ENCODE peak calls at places on chromosomes 2 and 18, in four cellular contexts. Y is GM12878, J is WTC11, E is HepG2. V is an unnamed sample.

GRCh38 chr2:75729861-75730260 is 19.1 kb upstream of the GCFC2 start:
- DNase-seq in Y (no peak), J (no peak), E (peak), V (no peak)

GRCh38 chr18:78875268-78875997 is 104.2 kb upstream of the SALL3 start:
- DNase-seq in Y (no peak), J (peak), E (peak), V (peak)

GRCh38 chr2:17558053-17558452 is 17.6 kb downstream of the VSNL1 start:
- DNase-seq in Y (no peak), J (no peak), E (no peak), V (no peak)

GRCh38 chr18:63082661-63083531 is 236.7 kb downstream of the BCL2 start:
- DNase-seq in Y (no peak), J (no peak), E (no peak), V (no peak)

GRCh38 chr2:63665806-63666205 is 77.0 kb downstream of the MDH1 start:
- DNase-seq in Y (no peak), J (no peak), E (no peak), V (no peak)

GRCh38 chr2:72757177-72757775 is 68.6 kb downstream of the EXOC6B start:
- DNase-seq in Y (no peak), J (no peak), E (peak), V (peak)

GRCh38 chr18:23704806-23705205 is 15.6 kb downstream of the LAMA3 start:
- DNase-seq in Y (no peak), J (no peak), E (no peak), V (no peak)

GRCh38 chr2:75560768-75561565 is at the start of gene EVA1A:
- DNase-seq in Y (no peak), J (peak), E (peak), V (no peak)

GRCh38 chr2:45275806-45276205 is 266.6 kb upstream of the SIX2 start:
- DNase-seq in Y (no peak), J (no peak), E (no peak), V (no peak)

GRCh38 chr2:23419171-23420090 is 34.5 kb downstream of the KLHL29 start:
- DNase-seq in Y (no peak), J (no peak), E (no peak), V (no peak)

GRCh38 chr2:9488583-9489547 is 14.5 kb downstream of the IAH1 start:
- DNase-seq in Y (no peak), J (no peak), E (no peak), V (no peak)

GRCh38 chr2:232744963-232745362 is 31.4 kb downstream of the KCNJ13 start:
- DNase-seq in Y (no peak), J (no peak), E (no peak), V (no peak)

GRCh38 chr2:127226520-127227263 is 6.6 kb upstream of the CYP27C1 start:
- DNase-seq in Y (peak), J (no peak), E (peak), V (peak)

GRCh38 chr2:224260605-224261004 is 141.3 kb downstream of the FAM124B start:
- DNase-seq in Y (no peak), J (no peak), E (no peak), V (no peak)

GRCh38 chr2:12918841-12919445 is 202.2 kb downstream of the TRIB2 start:
- DNase-seq in Y (no peak), J (no peak), E (no peak), V (no peak)

GRCh38 chr2:208984376-208985100 is 439.3 kb upstream of the MAP2 start:
- DNase-seq in Y (no peak), J (no peak), E (no peak), V (no peak)

GRCh38 chr2:70960833-70961647 is 17.4 kb upstream of the ANKRD53 start:
- DNase-seq in Y (no peak), J (no peak), E (no peak), V (peak)

GRCh38 chr2:240554767-240555493 is 2.9 kb downstream of the ANKMY1 start:
- DNase-seq in Y (no peak), J (no peak), E (no peak), V (no peak)

GRCh38 chr18:23701544-23702064 is 12.4 kb downstream of the LAMA3 start:
- DNase-seq in Y (no peak), J (no peak), E (no peak), V (no peak)

GRCh38 chr2:119436993-119437772 is 5.5 kb downstream of the TMEM37 start:
- DNase-seq in Y (no peak), J (no peak), E (no peak), V (no peak)

GRCh38 chr2:39127973-39128372 is 7.1 kb upstream of the SOS1 start:
- DNase-seq in Y (peak), J (no peak), E (no peak), V (no peak)

GRCh38 chr18:75280427-75281280 is 70.1 kb downstream of the TSHZ1 start:
- DNase-seq in Y (no peak), J (no peak), E (no peak), V (no peak)

GRCh38 chr2:17331636-17332035 is 186.6 kb downstream of the RAD51AP2 start:
- DNase-seq in Y (no peak), J (no peak), E (no peak), V (no peak)

GRCh38 chr2:151771599-151772358 is 37.5 kb upstream of the NEB start:
- DNase-seq in Y (peak), J (no peak), E (no peak), V (no peak)

GRCh38 chr2:62653582-62654422 is 51.7 kb upstream of the EHBP1 start:
- DNase-seq in Y (no peak), J (no peak), E (peak), V (no peak)

GRCh38 chr18:63319383-63320040 is at the start of gene BCL2:
- DNase-seq in Y (no peak), J (peak), E (no peak), V (no peak)

GRCh38 chr2:81436256-81436655 is 1131.7 kb upstream of the LRRTM1 start:
- DNase-seq in Y (no peak), J (no peak), E (peak), V (no peak)

GRCh38 chr2:159270744-159271379 is 15.6 kb downstream of the WDSUB1 start:
- DNase-seq in Y (no peak), J (no peak), E (no peak), V (no peak)

GRCh38 chr18:61955644-61956043 is 62.8 kb upstream of the RNF152 start:
- DNase-seq in Y (peak), J (no peak), E (no peak), V (no peak)

GRCh38 chr18:37611623-37612279 is 46.2 kb upstream of the CELF4 start:
- DNase-seq in Y (no peak), J (no peak), E (no peak), V (no peak)

GRCh38 chr2:126599062-126599461 is 56.9 kb upstream of the GYPC start:
- DNase-seq in Y (no peak), J (no peak), E (no peak), V (no peak)

GRCh38 chr2:10860476-10861325 is 48.1 kb upstream of the PDIA6 start:
- DNase-seq in Y (no peak), J (no peak), E (no peak), V (no peak)

GRCh38 chr2:230794472-230794871 is 70.3 kb upstream of the ITM2C start:
- DNase-seq in Y (no peak), J (peak), E (no peak), V (no peak)

GRCh38 chr2:198776616-198777406 is 680.9 kb downstream of the SATB2 start:
- DNase-seq in Y (no peak), J (no peak), E (no peak), V (no peak)

GRCh38 chr2:48357351-48357750 is 172.6 kb upstream of the STON1 start:
- DNase-seq in Y (no peak), J (no peak), E (no peak), V (no peak)

GRCh38 chr2:48358982-48359381 is 171.0 kb upstream of the STON1 start:
- DNase-seq in Y (no peak), J (no peak), E (no peak), V (no peak)

GRCh38 chr2:48356701-48357322 is 173.1 kb upstream of the STON1 start:
- DNase-seq in Y (no peak), J (no peak), E (no peak), V (peak)

DNA sequence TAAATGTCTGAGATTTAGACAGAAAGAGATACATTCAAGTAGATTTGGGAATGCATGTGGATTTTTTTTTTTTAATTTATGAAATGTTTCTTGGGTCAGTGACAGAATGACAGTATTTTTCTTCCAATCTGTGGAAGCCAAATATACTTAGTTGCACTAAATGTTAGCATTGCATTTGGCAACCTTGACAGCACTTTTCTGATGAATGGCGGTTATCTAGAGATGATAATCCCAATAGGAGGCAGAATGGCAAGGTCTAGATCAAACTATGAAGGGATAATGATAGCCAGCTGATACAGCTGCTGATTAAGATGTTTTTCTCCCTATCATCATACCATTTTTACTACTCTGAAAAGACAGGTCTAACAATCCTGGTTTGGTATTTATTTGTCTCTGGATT is 174.5 kb upstream of the STON1 start:
- DNase-seq in Y (no peak), J (no peak), E (no peak), V (no peak)
- TF ChIP-seq NR2C2 in Y (no peak), J (no peak), E (no peak), V (no peak)

DNA sequence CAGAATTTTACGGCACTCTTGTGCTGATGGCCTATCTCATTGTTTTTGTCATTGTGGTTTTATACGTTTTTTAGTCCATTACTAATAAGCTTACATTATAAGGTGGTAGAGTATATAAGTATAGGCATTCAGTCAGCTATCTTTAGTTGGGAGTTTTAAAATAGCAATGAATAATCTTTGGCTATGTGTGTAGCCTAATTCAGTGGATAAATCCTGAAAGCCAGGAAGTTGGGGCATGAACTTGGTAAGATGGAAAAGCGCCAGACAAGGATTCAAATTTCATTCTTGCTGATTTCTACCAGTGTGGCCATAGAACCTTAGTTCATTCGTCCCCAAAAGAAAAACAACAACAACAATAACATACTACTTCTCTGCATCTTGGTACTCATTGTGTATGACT is 31.2 kb downstream of the EPC2 start:
- DNase-seq in Y (no peak), J (no peak), E (no peak), V (no peak)
- TF ChIP-seq NR2C2 in Y (no peak), J (no peak), E (no peak), V (no peak)

GRCh38 chr18:13570216-13570615 is 156.1 kb downstream of the FAM210A start:
- DNase-seq in Y (no peak), J (no peak), E (no peak), V (no peak)

GRCh38 chr18:13566941-13567762 is 159.2 kb downstream of the FAM210A start:
- DNase-seq in Y (peak), J (no peak), E (no peak), V (no peak)

GRCh38 chr18:13570856-13571495 is 155.4 kb downstream of the FAM210A start:
- DNase-seq in Y (no peak), J (no peak), E (no peak), V (no peak)

GRCh38 chr18:13572148-13572547 is 154.2 kb downstream of the FAM210A start:
- DNase-seq in Y (no peak), J (no peak), E (no peak), V (no peak)

GRCh38 chr18:13568443-13569392 is 157.6 kb downstream of the FAM210A start:
- DNase-seq in Y (peak), J (no peak), E (peak), V (no peak)
- TF ChIP-seq NR2C2 in Y (no peak), J (no peak), E (no peak), V (no peak)

GRCh38 chr18:26862084-26862483 is 3.4 kb downstream of the AQP4 start:
- DNase-seq in Y (no peak), J (no peak), E (no peak), V (no peak)

GRCh38 chr18:26865557-26865956 is at the start of gene AQP4:
- DNase-seq in Y (no peak), J (no peak), E (no peak), V (no peak)

GRCh38 chr18:26864658-26865057 is 849 bp downstream of the AQP4 start:
- DNase-seq in Y (no peak), J (no peak), E (no peak), V (no peak)

GRCh38 chr18:26863921-26864497 is 1.5 kb downstream of the AQP4 start:
- DNase-seq in Y (no peak), J (no peak), E (no peak), V (no peak)

GRCh38 chr18:26863122-26863879 is 2.2 kb downstream of the AQP4 start:
- DNase-seq in Y (no peak), J (peak), E (no peak), V (no peak)
- TF ChIP-seq NR2C2 in Y (no peak), J (no peak), E (no peak), V (no peak)

GRCh38 chr18:77103181-77103875 is 29.3 kb downstream of the MBP start:
- DNase-seq in Y (no peak), J (no peak), E (no peak), V (no peak)
- TF ChIP-seq NR2C2 in Y (no peak), J (no peak), E (no peak), V (no peak)

DNA sequence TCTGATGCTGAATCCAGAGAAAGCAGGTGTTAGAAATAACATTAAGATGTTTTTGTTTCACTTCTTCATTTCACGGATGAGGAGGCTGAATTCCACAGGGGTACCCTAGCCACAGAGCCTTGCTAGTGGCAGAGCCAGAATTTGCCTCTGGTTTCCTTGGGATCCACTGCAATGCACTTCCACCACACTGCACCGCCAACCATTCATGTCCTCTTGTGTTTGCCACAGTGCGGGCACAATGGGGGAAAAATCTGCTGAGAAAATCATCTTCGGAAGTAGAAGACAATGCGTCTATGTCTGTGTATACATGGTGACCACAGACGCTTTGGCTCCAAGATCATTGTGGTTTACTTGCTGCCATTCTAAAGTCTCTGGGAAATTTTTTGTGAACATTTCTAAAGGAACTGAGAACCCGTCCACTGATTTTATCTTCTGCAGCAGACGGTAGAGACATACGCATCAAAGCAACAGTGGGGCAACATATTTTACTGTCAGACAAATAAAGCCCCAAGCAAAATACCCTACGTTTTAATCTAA is 14.9 kb downstream of the ICOS start:
- DNase-seq in Y (peak), J (no peak), E (no peak), V (no peak)
- TF ChIP-seq NR2C2 in Y (no peak), J (no peak), E (no peak), V (no peak)

GRCh38 chr2:124147552-124147951 is 122.5 kb downstream of the CNTNAP5 start:
- DNase-seq in Y (no peak), J (no peak), E (no peak), V (no peak)

GRCh38 chr2:124149571-124149970 is 124.5 kb downstream of the CNTNAP5 start:
- DNase-seq in Y (no peak), J (no peak), E (no peak), V (no peak)

DNA sequence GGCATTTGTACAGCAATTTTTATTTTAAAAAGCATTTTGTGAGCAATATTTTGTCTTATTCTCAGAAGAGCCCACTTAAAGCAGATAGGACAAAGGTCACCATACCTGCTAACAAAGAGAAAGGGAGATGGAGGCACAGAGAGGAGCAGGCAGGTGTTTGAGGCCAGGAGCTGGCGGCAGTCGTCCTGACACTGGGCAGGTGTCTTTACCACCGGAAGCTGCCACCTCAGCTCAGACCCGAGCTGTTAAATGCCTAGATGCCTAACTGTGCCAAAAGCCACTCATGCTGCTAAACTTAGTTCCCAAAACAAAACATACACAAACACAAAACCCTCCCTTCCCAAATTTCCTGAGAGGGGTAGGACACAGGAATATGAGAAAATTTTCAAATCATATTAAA is 120.9 kb downstream of the CNTNAP5 start:
- DNase-seq in Y (no peak), J (no peak), E (no peak), V (no peak)
- TF ChIP-seq NR2C2 in Y (no peak), J (no peak), E (no peak), V (no peak)

DNA sequence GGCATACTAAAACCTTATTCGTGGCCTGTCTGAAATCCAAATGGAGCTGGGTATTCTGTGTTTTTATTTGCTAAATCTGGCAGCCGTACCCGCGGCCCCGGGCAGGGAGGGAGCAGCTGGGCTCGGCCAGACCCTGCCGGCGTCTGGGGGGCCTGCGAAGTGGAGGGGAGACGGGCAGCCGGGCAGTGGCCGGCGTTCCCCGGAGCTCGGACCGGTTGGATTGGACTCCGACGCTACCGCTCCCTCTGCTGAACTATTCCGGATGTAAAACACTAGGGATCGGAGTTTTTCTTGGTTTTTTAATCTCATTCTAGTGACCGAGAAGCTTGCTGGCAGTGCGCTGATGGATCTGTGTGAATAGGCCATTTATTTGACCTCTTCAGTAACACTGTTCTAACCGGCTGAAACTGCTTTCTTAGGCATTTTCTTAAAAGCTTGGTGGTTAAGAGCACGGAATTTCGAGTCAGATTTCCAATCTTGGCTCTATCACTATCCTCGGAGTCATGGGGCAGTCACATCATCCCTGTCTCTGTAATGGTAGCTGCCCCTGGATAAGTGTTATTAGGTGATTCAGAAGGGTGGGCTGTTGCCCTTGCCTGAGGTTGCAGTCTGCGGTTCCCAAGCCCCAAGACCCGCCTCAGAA is 694 bp downstream of the UNC50 start:
- DNase-seq in Y (no peak), J (peak), E (no peak), V (peak)
- TF ChIP-seq NR2C2 in Y (no peak), J (no peak), E (no peak), V (no peak)